ENCODE peak calls at places on chromosome 16, in eight cellular contexts. One of them, this sample, is unnamed.

GRCh38 chr16:65481956-65482355 is 360.1 kb upstream of the CDH11 start:
- DNase-seq in GM10248: no peak
- DNase-seq in activated naive CD4-positive, alpha-beta T cell treated with anti-CD3 and anti-CD28 coated beads for 36 hours: no peak
- DNase-seq in suprapubic skin: no peak
- DNase-seq in stimulated activated CD4-positive, alpha-beta T cell treated with anti-CD3 and anti-CD28 coated beads, Interleukin-15, amount 100 ng/mL, for 24 hours: no peak
- DNase-seq in CD8-positive, alpha-beta T cell: no peak
- DNase-seq in left ventricle myocardium superior: no peak
- DNase-seq in cardiac muscle cell: no peak
- DNase-seq in this sample: no peak

GRCh38 chr16:87740909-87741424 is 24.8 kb downstream of the KLHDC4 start:
- DNase-seq in left ventricle myocardium superior: peak
- DNase-seq in activated naive CD4-positive, alpha-beta T cell treated with anti-CD3 and anti-CD28 coated beads for 36 hours: no peak
- DNase-seq in CD8-positive, alpha-beta T cell: no peak
- DNase-seq in suprapubic skin: no peak
- DNase-seq in GM10248: no peak
- DNase-seq in stimulated activated CD4-positive, alpha-beta T cell treated with anti-CD3 and anti-CD28 coated beads, Interleukin-15, amount 100 ng/mL, for 24 hours: no peak
- DNase-seq in cardiac muscle cell: peak
- DNase-seq in this sample: peak

GRCh38 chr16:86585821-86586611 is 7.7 kb downstream of the FOXL1 start:
- DNase-seq in stimulated activated CD4-positive, alpha-beta T cell treated with anti-CD3 and anti-CD28 coated beads, Interleukin-15, amount 100 ng/mL, for 24 hours: no peak
- DNase-seq in left ventricle myocardium superior: no peak
- DNase-seq in CD8-positive, alpha-beta T cell: no peak
- DNase-seq in cardiac muscle cell: no peak
- DNase-seq in GM10248: no peak
- DNase-seq in activated naive CD4-positive, alpha-beta T cell treated with anti-CD3 and anti-CD28 coated beads for 36 hours: no peak
- DNase-seq in suprapubic skin: no peak
- DNase-seq in this sample: no peak

GRCh38 chr16:1181715-1182671 is 29.1 kb downstream of the CACNA1H start:
- DNase-seq in stimulated activated CD4-positive, alpha-beta T cell treated with anti-CD3 and anti-CD28 coated beads, Interleukin-15, amount 100 ng/mL, for 24 hours: no peak
- DNase-seq in cardiac muscle cell: peak
- DNase-seq in GM10248: no peak
- DNase-seq in left ventricle myocardium superior: peak
- DNase-seq in suprapubic skin: no peak
- DNase-seq in CD8-positive, alpha-beta T cell: no peak
- DNase-seq in activated naive CD4-positive, alpha-beta T cell treated with anti-CD3 and anti-CD28 coated beads for 36 hours: no peak
- DNase-seq in this sample: peak

GRCh38 chr16:57570301-57571070 is 28.0 kb downstream of the ADGRG5 start:
- DNase-seq in stimulated activated CD4-positive, alpha-beta T cell treated with anti-CD3 and anti-CD28 coated beads, Interleukin-15, amount 100 ng/mL, for 24 hours: no peak
- DNase-seq in CD8-positive, alpha-beta T cell: peak
- DNase-seq in GM10248: peak
- DNase-seq in left ventricle myocardium superior: no peak
- DNase-seq in suprapubic skin: no peak
- DNase-seq in activated naive CD4-positive, alpha-beta T cell treated with anti-CD3 and anti-CD28 coated beads for 36 hours: no peak
- DNase-seq in cardiac muscle cell: no peak
- DNase-seq in this sample: no peak

GRCh38 chr16:70380205-70380918 is 33.7 kb downstream of the DDX19A start:
- DNase-seq in cardiac muscle cell: peak
- DNase-seq in GM10248: peak
- DNase-seq in CD8-positive, alpha-beta T cell: peak
- DNase-seq in stimulated activated CD4-positive, alpha-beta T cell treated with anti-CD3 and anti-CD28 coated beads, Interleukin-15, amount 100 ng/mL, for 24 hours: peak
- DNase-seq in activated naive CD4-positive, alpha-beta T cell treated with anti-CD3 and anti-CD28 coated beads for 36 hours: peak
- DNase-seq in suprapubic skin: peak
- DNase-seq in left ventricle myocardium superior: peak
- DNase-seq in this sample: peak

GRCh38 chr16:89446136-89446974 is 44.0 kb downstream of the ANKRD11 start:
- DNase-seq in activated naive CD4-positive, alpha-beta T cell treated with anti-CD3 and anti-CD28 coated beads for 36 hours: peak
- DNase-seq in CD8-positive, alpha-beta T cell: peak
- DNase-seq in suprapubic skin: no peak
- DNase-seq in stimulated activated CD4-positive, alpha-beta T cell treated with anti-CD3 and anti-CD28 coated beads, Interleukin-15, amount 100 ng/mL, for 24 hours: peak
- DNase-seq in GM10248: no peak
- DNase-seq in cardiac muscle cell: no peak
- DNase-seq in left ventricle myocardium superior: no peak
- DNase-seq in this sample: peak

GRCh38 chr16:68064791-68065365 is 20.3 kb upstream of the NFATC3 start:
- DNase-seq in CD8-positive, alpha-beta T cell: peak
- DNase-seq in stimulated activated CD4-positive, alpha-beta T cell treated with anti-CD3 and anti-CD28 coated beads, Interleukin-15, amount 100 ng/mL, for 24 hours: peak
- DNase-seq in activated naive CD4-positive, alpha-beta T cell treated with anti-CD3 and anti-CD28 coated beads for 36 hours: peak
- DNase-seq in GM10248: peak
- DNase-seq in left ventricle myocardium superior: peak
- DNase-seq in cardiac muscle cell: peak
- DNase-seq in suprapubic skin: peak
- DNase-seq in this sample: peak

GRCh38 chr16:11423315-11424117 is 78.3 kb downstream of the RMI2 start:
- DNase-seq in stimulated activated CD4-positive, alpha-beta T cell treated with anti-CD3 and anti-CD28 coated beads, Interleukin-15, amount 100 ng/mL, for 24 hours: no peak
- DNase-seq in cardiac muscle cell: no peak
- DNase-seq in CD8-positive, alpha-beta T cell: no peak
- DNase-seq in left ventricle myocardium superior: no peak
- DNase-seq in suprapubic skin: no peak
- DNase-seq in GM10248: peak
- DNase-seq in activated naive CD4-positive, alpha-beta T cell treated with anti-CD3 and anti-CD28 coated beads for 36 hours: no peak
- DNase-seq in this sample: no peak

GRCh38 chr16:19479302-19479721 is 42.6 kb downstream of the GDE1 start:
- DNase-seq in GM10248: no peak
- DNase-seq in suprapubic skin: no peak
- DNase-seq in left ventricle myocardium superior: no peak
- DNase-seq in cardiac muscle cell: no peak
- DNase-seq in stimulated activated CD4-positive, alpha-beta T cell treated with anti-CD3 and anti-CD28 coated beads, Interleukin-15, amount 100 ng/mL, for 24 hours: no peak
- DNase-seq in CD8-positive, alpha-beta T cell: no peak
- DNase-seq in activated naive CD4-positive, alpha-beta T cell treated with anti-CD3 and anti-CD28 coated beads for 36 hours: no peak
- DNase-seq in this sample: no peak

GRCh38 chr16:47574091-47575054 is 113.2 kb downstream of the PHKB start:
- DNase-seq in CD8-positive, alpha-beta T cell: no peak
- DNase-seq in activated naive CD4-positive, alpha-beta T cell treated with anti-CD3 and anti-CD28 coated beads for 36 hours: peak
- DNase-seq in GM10248: peak
- DNase-seq in stimulated activated CD4-positive, alpha-beta T cell treated with anti-CD3 and anti-CD28 coated beads, Interleukin-15, amount 100 ng/mL, for 24 hours: peak
- DNase-seq in suprapubic skin: no peak
- DNase-seq in left ventricle myocardium superior: no peak
- DNase-seq in cardiac muscle cell: peak
- DNase-seq in this sample: no peak

GRCh38 chr16:1543085-1543896 is 9.8 kb downstream of the TMEM204 start:
- DNase-seq in activated naive CD4-positive, alpha-beta T cell treated with anti-CD3 and anti-CD28 coated beads for 36 hours: peak
- DNase-seq in left ventricle myocardium superior: peak
- DNase-seq in GM10248: peak
- DNase-seq in CD8-positive, alpha-beta T cell: no peak
- DNase-seq in cardiac muscle cell: peak
- DNase-seq in suprapubic skin: no peak
- DNase-seq in stimulated activated CD4-positive, alpha-beta T cell treated with anti-CD3 and anti-CD28 coated beads, Interleukin-15, amount 100 ng/mL, for 24 hours: peak
- DNase-seq in this sample: peak

GRCh38 chr16:70470927-70471341 is 16.5 kb downstream of the FCSK start:
- DNase-seq in left ventricle myocardium superior: peak
- DNase-seq in activated naive CD4-positive, alpha-beta T cell treated with anti-CD3 and anti-CD28 coated beads for 36 hours: no peak
- DNase-seq in GM10248: no peak
- DNase-seq in CD8-positive, alpha-beta T cell: no peak
- DNase-seq in stimulated activated CD4-positive, alpha-beta T cell treated with anti-CD3 and anti-CD28 coated beads, Interleukin-15, amount 100 ng/mL, for 24 hours: no peak
- DNase-seq in suprapubic skin: no peak
- DNase-seq in cardiac muscle cell: peak
- DNase-seq in this sample: peak

GRCh38 chr16:5634781-5635180 is 537.2 kb upstream of the EEF2KMT start:
- DNase-seq in CD8-positive, alpha-beta T cell: no peak
- DNase-seq in left ventricle myocardium superior: no peak
- DNase-seq in stimulated activated CD4-positive, alpha-beta T cell treated with anti-CD3 and anti-CD28 coated beads, Interleukin-15, amount 100 ng/mL, for 24 hours: no peak
- DNase-seq in GM10248: no peak
- DNase-seq in activated naive CD4-positive, alpha-beta T cell treated with anti-CD3 and anti-CD28 coated beads for 36 hours: no peak
- DNase-seq in suprapubic skin: no peak
- DNase-seq in cardiac muscle cell: no peak
- DNase-seq in this sample: no peak

GRCh38 chr16:11395008-11395948 is 50.0 kb downstream of the RMI2 start:
- DNase-seq in stimulated activated CD4-positive, alpha-beta T cell treated with anti-CD3 and anti-CD28 coated beads, Interleukin-15, amount 100 ng/mL, for 24 hours: no peak
- DNase-seq in suprapubic skin: no peak
- DNase-seq in CD8-positive, alpha-beta T cell: no peak
- DNase-seq in left ventricle myocardium superior: peak
- DNase-seq in GM10248: no peak
- DNase-seq in cardiac muscle cell: no peak
- DNase-seq in activated naive CD4-positive, alpha-beta T cell treated with anti-CD3 and anti-CD28 coated beads for 36 hours: no peak
- DNase-seq in this sample: peak

GRCh38 chr16:4376820-4377572 is 5.3 kb downstream of the VASN start:
- DNase-seq in GM10248: no peak
- DNase-seq in CD8-positive, alpha-beta T cell: no peak
- DNase-seq in cardiac muscle cell: no peak
- DNase-seq in stimulated activated CD4-positive, alpha-beta T cell treated with anti-CD3 and anti-CD28 coated beads, Interleukin-15, amount 100 ng/mL, for 24 hours: no peak
- DNase-seq in left ventricle myocardium superior: peak
- DNase-seq in suprapubic skin: no peak
- DNase-seq in activated naive CD4-positive, alpha-beta T cell treated with anti-CD3 and anti-CD28 coated beads for 36 hours: no peak
- DNase-seq in this sample: no peak

GRCh38 chr16:70582280-70582978 is 58.8 kb downstream of the SF3B3 start:
- DNase-seq in left ventricle myocardium superior: no peak
- DNase-seq in stimulated activated CD4-positive, alpha-beta T cell treated with anti-CD3 and anti-CD28 coated beads, Interleukin-15, amount 100 ng/mL, for 24 hours: no peak
- DNase-seq in cardiac muscle cell: no peak
- DNase-seq in activated naive CD4-positive, alpha-beta T cell treated with anti-CD3 and anti-CD28 coated beads for 36 hours: peak
- DNase-seq in suprapubic skin: no peak
- DNase-seq in CD8-positive, alpha-beta T cell: no peak
- DNase-seq in GM10248: no peak
- DNase-seq in this sample: peak

GRCh38 chr16:75138636-75139035 is 9.7 kb upstream of the ZFP1 start:
- DNase-seq in activated naive CD4-positive, alpha-beta T cell treated with anti-CD3 and anti-CD28 coated beads for 36 hours: peak
- DNase-seq in cardiac muscle cell: peak
- DNase-seq in left ventricle myocardium superior: no peak
- DNase-seq in GM10248: no peak
- DNase-seq in CD8-positive, alpha-beta T cell: no peak
- DNase-seq in stimulated activated CD4-positive, alpha-beta T cell treated with anti-CD3 and anti-CD28 coated beads, Interleukin-15, amount 100 ng/mL, for 24 hours: peak
- DNase-seq in suprapubic skin: no peak
- DNase-seq in this sample: no peak

GRCh38 chr16:67844441-67844840 is 2.3 kb upstream of the NUTF2 start:
- DNase-seq in left ventricle myocardium superior: no peak
- DNase-seq in stimulated activated CD4-positive, alpha-beta T cell treated with anti-CD3 and anti-CD28 coated beads, Interleukin-15, amount 100 ng/mL, for 24 hours: no peak
- DNase-seq in CD8-positive, alpha-beta T cell: no peak
- DNase-seq in GM10248: no peak
- DNase-seq in suprapubic skin: no peak
- DNase-seq in cardiac muscle cell: no peak
- DNase-seq in activated naive CD4-positive, alpha-beta T cell treated with anti-CD3 and anti-CD28 coated beads for 36 hours: no peak
- DNase-seq in this sample: no peak

GRCh38 chr16:89122322-89122831 is 28.7 kb downstream of the ACSF3 start:
- DNase-seq in activated naive CD4-positive, alpha-beta T cell treated with anti-CD3 and anti-CD28 coated beads for 36 hours: peak
- DNase-seq in left ventricle myocardium superior: peak
- DNase-seq in stimulated activated CD4-positive, alpha-beta T cell treated with anti-CD3 and anti-CD28 coated beads, Interleukin-15, amount 100 ng/mL, for 24 hours: peak
- DNase-seq in CD8-positive, alpha-beta T cell: peak
- DNase-seq in GM10248: peak
- DNase-seq in suprapubic skin: no peak
- DNase-seq in cardiac muscle cell: no peak
- DNase-seq in this sample: peak

GRCh38 chr16:74709477-74709877 is 8.8 kb upstream of the MLKL start:
- DNase-seq in left ventricle myocardium superior: peak
- DNase-seq in stimulated activated CD4-positive, alpha-beta T cell treated with anti-CD3 and anti-CD28 coated beads, Interleukin-15, amount 100 ng/mL, for 24 hours: peak
- DNase-seq in cardiac muscle cell: peak
- DNase-seq in activated naive CD4-positive, alpha-beta T cell treated with anti-CD3 and anti-CD28 coated beads for 36 hours: peak
- DNase-seq in suprapubic skin: no peak
- DNase-seq in CD8-positive, alpha-beta T cell: peak
- DNase-seq in GM10248: peak
- DNase-seq in this sample: peak

GRCh38 chr16:28085376-28086171 is 22.1 kb upstream of the GSG1L start:
- DNase-seq in activated naive CD4-positive, alpha-beta T cell treated with anti-CD3 and anti-CD28 coated beads for 36 hours: no peak
- DNase-seq in GM10248: no peak
- DNase-seq in CD8-positive, alpha-beta T cell: no peak
- DNase-seq in suprapubic skin: no peak
- DNase-seq in cardiac muscle cell: no peak
- DNase-seq in left ventricle myocardium superior: no peak
- DNase-seq in stimulated activated CD4-positive, alpha-beta T cell treated with anti-CD3 and anti-CD28 coated beads, Interleukin-15, amount 100 ng/mL, for 24 hours: no peak
- DNase-seq in this sample: no peak